ENCODE peak calls at places on chromosomes 7 and 10, in ten cellular contexts. One of them, this sample, is unnamed.

GRCh38 chr7:95843286-95843685 is 70.9 kb downstream of the DYNC1I1 start:
- DNase-seq in NCI-H460: no peak
- DNase-seq in Calu3: no peak
- DNase-seq in left ventricle myocardium inferior: no peak
- DNase-seq in Daoy: no peak
- DNase-seq in lower leg skin: no peak
- DNase-seq in stimulated activated CD8-positive, alpha-beta memory T cell treated with anti-CD3 and anti-CD28 coated beads, Interleukin-4, amount 100 ng/mL, for 1 hour: no peak
- DNase-seq in hepatocyte: no peak
- DNase-seq in CD8-positive, alpha-beta T cell: no peak
- DNase-seq in cardiac muscle cell: peak
- DNase-seq in this sample: no peak

GRCh38 chr10:127163632-127164031 is 32.8 kb downstream of the INSYN2A start:
- DNase-seq in NCI-H460: no peak
- DNase-seq in Calu3: no peak
- DNase-seq in left ventricle myocardium inferior: no peak
- DNase-seq in Daoy: no peak
- DNase-seq in lower leg skin: no peak
- DNase-seq in stimulated activated CD8-positive, alpha-beta memory T cell treated with anti-CD3 and anti-CD28 coated beads, Interleukin-4, amount 100 ng/mL, for 1 hour: no peak
- DNase-seq in hepatocyte: no peak
- DNase-seq in CD8-positive, alpha-beta T cell: no peak
- DNase-seq in cardiac muscle cell: peak
- DNase-seq in this sample: no peak

GRCh38 chr7:35389636-35390035 is 135.7 kb upstream of the TBX20 start:
- DNase-seq in NCI-H460: no peak
- DNase-seq in Calu3: peak
- DNase-seq in left ventricle myocardium inferior: no peak
- DNase-seq in Daoy: no peak
- DNase-seq in lower leg skin: no peak
- DNase-seq in stimulated activated CD8-positive, alpha-beta memory T cell treated with anti-CD3 and anti-CD28 coated beads, Interleukin-4, amount 100 ng/mL, for 1 hour: no peak
- DNase-seq in hepatocyte: no peak
- DNase-seq in CD8-positive, alpha-beta T cell: no peak
- DNase-seq in cardiac muscle cell: no peak
- DNase-seq in this sample: peak

GRCh38 chr7:128909605-128910568 is 622 bp downstream of the KCP start:
- DNase-seq in NCI-H460: no peak
- DNase-seq in Calu3: no peak
- DNase-seq in left ventricle myocardium inferior: no peak
- DNase-seq in Daoy: peak
- DNase-seq in lower leg skin: peak
- DNase-seq in stimulated activated CD8-positive, alpha-beta memory T cell treated with anti-CD3 and anti-CD28 coated beads, Interleukin-4, amount 100 ng/mL, for 1 hour: no peak
- DNase-seq in hepatocyte: peak
- DNase-seq in CD8-positive, alpha-beta T cell: no peak
- DNase-seq in cardiac muscle cell: peak
- DNase-seq in this sample: no peak

GRCh38 chr7:110010379-110010778 is 1080.5 kb upstream of the LRRN3 start:
- DNase-seq in NCI-H460: no peak
- DNase-seq in Calu3: no peak
- DNase-seq in left ventricle myocardium inferior: no peak
- DNase-seq in Daoy: no peak
- DNase-seq in lower leg skin: no peak
- DNase-seq in stimulated activated CD8-positive, alpha-beta memory T cell treated with anti-CD3 and anti-CD28 coated beads, Interleukin-4, amount 100 ng/mL, for 1 hour: no peak
- DNase-seq in hepatocyte: peak
- DNase-seq in CD8-positive, alpha-beta T cell: no peak
- DNase-seq in cardiac muscle cell: no peak
- DNase-seq in this sample: no peak

GRCh38 chr7:75995052-75995471 is 667 bp upstream of the TMEM120A start:
- DNase-seq in NCI-H460: no peak
- DNase-seq in Calu3: no peak
- DNase-seq in left ventricle myocardium inferior: no peak
- DNase-seq in Daoy: no peak
- DNase-seq in lower leg skin: no peak
- DNase-seq in stimulated activated CD8-positive, alpha-beta memory T cell treated with anti-CD3 and anti-CD28 coated beads, Interleukin-4, amount 100 ng/mL, for 1 hour: no peak
- DNase-seq in hepatocyte: no peak
- DNase-seq in CD8-positive, alpha-beta T cell: no peak
- DNase-seq in cardiac muscle cell: peak
- DNase-seq in this sample: no peak

GRCh38 chr7:109926738-109927137 is 1164.2 kb upstream of the LRRN3 start:
- DNase-seq in NCI-H460: no peak
- DNase-seq in Calu3: no peak
- DNase-seq in left ventricle myocardium inferior: no peak
- DNase-seq in Daoy: no peak
- DNase-seq in lower leg skin: no peak
- DNase-seq in stimulated activated CD8-positive, alpha-beta memory T cell treated with anti-CD3 and anti-CD28 coated beads, Interleukin-4, amount 100 ng/mL, for 1 hour: no peak
- DNase-seq in hepatocyte: no peak
- DNase-seq in CD8-positive, alpha-beta T cell: no peak
- DNase-seq in cardiac muscle cell: no peak
- DNase-seq in this sample: no peak

GRCh38 chr10:123911866-123912265 is 20.3 kb upstream of the CPXM2 start:
- DNase-seq in NCI-H460: no peak
- DNase-seq in Calu3: no peak
- DNase-seq in left ventricle myocardium inferior: no peak
- DNase-seq in Daoy: no peak
- DNase-seq in lower leg skin: peak
- DNase-seq in stimulated activated CD8-positive, alpha-beta memory T cell treated with anti-CD3 and anti-CD28 coated beads, Interleukin-4, amount 100 ng/mL, for 1 hour: no peak
- DNase-seq in hepatocyte: peak
- DNase-seq in CD8-positive, alpha-beta T cell: no peak
- DNase-seq in cardiac muscle cell: no peak
- DNase-seq in this sample: no peak

GRCh38 chr10:58764087-58764747 is 251.5 kb downstream of the BICC1 start:
- DNase-seq in NCI-H460: no peak
- DNase-seq in Calu3: no peak
- DNase-seq in left ventricle myocardium inferior: no peak
- DNase-seq in Daoy: no peak
- DNase-seq in lower leg skin: no peak
- DNase-seq in stimulated activated CD8-positive, alpha-beta memory T cell treated with anti-CD3 and anti-CD28 coated beads, Interleukin-4, amount 100 ng/mL, for 1 hour: no peak
- DNase-seq in hepatocyte: no peak
- DNase-seq in CD8-positive, alpha-beta T cell: no peak
- DNase-seq in cardiac muscle cell: no peak
- DNase-seq in this sample: no peak

GRCh38 chr10:79407397-79407796 is 38.0 kb downstream of the ZCCHC24 start:
- DNase-seq in NCI-H460: no peak
- DNase-seq in Calu3: no peak
- DNase-seq in left ventricle myocardium inferior: no peak
- DNase-seq in Daoy: no peak
- DNase-seq in lower leg skin: peak
- DNase-seq in stimulated activated CD8-positive, alpha-beta memory T cell treated with anti-CD3 and anti-CD28 coated beads, Interleukin-4, amount 100 ng/mL, for 1 hour: no peak
- DNase-seq in hepatocyte: no peak
- DNase-seq in CD8-positive, alpha-beta T cell: no peak
- DNase-seq in cardiac muscle cell: no peak
- DNase-seq in this sample: no peak

GRCh38 chr7:46355331-46355730 is 434.3 kb upstream of the IGFBP3 start:
- DNase-seq in NCI-H460: no peak
- DNase-seq in Calu3: no peak
- DNase-seq in left ventricle myocardium inferior: no peak
- DNase-seq in Daoy: no peak
- DNase-seq in lower leg skin: no peak
- DNase-seq in stimulated activated CD8-positive, alpha-beta memory T cell treated with anti-CD3 and anti-CD28 coated beads, Interleukin-4, amount 100 ng/mL, for 1 hour: no peak
- DNase-seq in hepatocyte: no peak
- DNase-seq in CD8-positive, alpha-beta T cell: no peak
- DNase-seq in cardiac muscle cell: no peak
- DNase-seq in this sample: no peak

GRCh38 chr10:43252166-43252784 is 14.6 kb downstream of the RASGEF1A start:
- DNase-seq in NCI-H460: no peak
- DNase-seq in Calu3: no peak
- DNase-seq in left ventricle myocardium inferior: no peak
- DNase-seq in Daoy: no peak
- DNase-seq in lower leg skin: peak
- DNase-seq in stimulated activated CD8-positive, alpha-beta memory T cell treated with anti-CD3 and anti-CD28 coated beads, Interleukin-4, amount 100 ng/mL, for 1 hour: no peak
- DNase-seq in hepatocyte: no peak
- DNase-seq in CD8-positive, alpha-beta T cell: no peak
- DNase-seq in cardiac muscle cell: no peak
- DNase-seq in this sample: no peak

GRCh38 chr7:97013025-97013424 is 7.7 kb downstream of the DLX6 start:
- DNase-seq in NCI-H460: no peak
- DNase-seq in Calu3: no peak
- DNase-seq in left ventricle myocardium inferior: no peak
- DNase-seq in Daoy: no peak
- DNase-seq in lower leg skin: no peak
- DNase-seq in stimulated activated CD8-positive, alpha-beta memory T cell treated with anti-CD3 and anti-CD28 coated beads, Interleukin-4, amount 100 ng/mL, for 1 hour: no peak
- DNase-seq in hepatocyte: no peak
- DNase-seq in CD8-positive, alpha-beta T cell: no peak
- DNase-seq in cardiac muscle cell: no peak
- DNase-seq in this sample: no peak

GRCh38 chr10:79995979-79996629 is 47.2 kb upstream of the SFTPD start:
- DNase-seq in NCI-H460: no peak
- DNase-seq in Calu3: no peak
- DNase-seq in left ventricle myocardium inferior: no peak
- DNase-seq in Daoy: no peak
- DNase-seq in lower leg skin: no peak
- DNase-seq in stimulated activated CD8-positive, alpha-beta memory T cell treated with anti-CD3 and anti-CD28 coated beads, Interleukin-4, amount 100 ng/mL, for 1 hour: no peak
- DNase-seq in hepatocyte: no peak
- DNase-seq in CD8-positive, alpha-beta T cell: no peak
- DNase-seq in cardiac muscle cell: no peak
- DNase-seq in this sample: no peak

GRCh38 chr7:103423467-103424179 is 22.4 kb downstream of the SLC26A5 start:
- DNase-seq in NCI-H460: no peak
- DNase-seq in Calu3: no peak
- DNase-seq in left ventricle myocardium inferior: no peak
- DNase-seq in Daoy: no peak
- DNase-seq in lower leg skin: no peak
- DNase-seq in stimulated activated CD8-positive, alpha-beta memory T cell treated with anti-CD3 and anti-CD28 coated beads, Interleukin-4, amount 100 ng/mL, for 1 hour: no peak
- DNase-seq in hepatocyte: no peak
- DNase-seq in CD8-positive, alpha-beta T cell: no peak
- DNase-seq in cardiac muscle cell: no peak
- DNase-seq in this sample: no peak

GRCh38 chr10:88205842-88206446 is 342.5 kb downstream of the PTEN start:
- DNase-seq in NCI-H460: no peak
- DNase-seq in Calu3: no peak
- DNase-seq in left ventricle myocardium inferior: no peak
- DNase-seq in Daoy: no peak
- DNase-seq in lower leg skin: no peak
- DNase-seq in stimulated activated CD8-positive, alpha-beta memory T cell treated with anti-CD3 and anti-CD28 coated beads, Interleukin-4, amount 100 ng/mL, for 1 hour: no peak
- DNase-seq in hepatocyte: no peak
- DNase-seq in CD8-positive, alpha-beta T cell: no peak
- DNase-seq in cardiac muscle cell: peak
- DNase-seq in this sample: no peak

GRCh38 chr10:71454347-71454746 is 57.6 kb downstream of the CDH23 start:
- DNase-seq in NCI-H460: no peak
- DNase-seq in Calu3: no peak
- DNase-seq in left ventricle myocardium inferior: no peak
- DNase-seq in Daoy: no peak
- DNase-seq in lower leg skin: no peak
- DNase-seq in stimulated activated CD8-positive, alpha-beta memory T cell treated with anti-CD3 and anti-CD28 coated beads, Interleukin-4, amount 100 ng/mL, for 1 hour: no peak
- DNase-seq in hepatocyte: no peak
- DNase-seq in CD8-positive, alpha-beta T cell: no peak
- DNase-seq in cardiac muscle cell: no peak
- DNase-seq in this sample: no peak

GRCh38 chr10:14604181-14605142 is 170.2 kb downstream of the FAM107B start:
- DNase-seq in NCI-H460: peak
- DNase-seq in Calu3: peak
- DNase-seq in left ventricle myocardium inferior: peak
- DNase-seq in Daoy: peak
- DNase-seq in lower leg skin: peak
- DNase-seq in stimulated activated CD8-positive, alpha-beta memory T cell treated with anti-CD3 and anti-CD28 coated beads, Interleukin-4, amount 100 ng/mL, for 1 hour: peak
- DNase-seq in hepatocyte: peak
- DNase-seq in CD8-positive, alpha-beta T cell: peak
- DNase-seq in cardiac muscle cell: peak
- DNase-seq in this sample: no peak